ENCODE peak calls at places on chromosome 1, in six cellular contexts. V is lower lobe of right lung; R is neural crest cell; A is left lung; W is CD8-positive, alpha-beta T cell; F is astrocyte of the spinal cord. I is an unnamed sample.

GRCh38 chr1:91731815-91732214 is 154.1 kb downstream of the TGFBR3 start:
- DNase-seq in V (no peak), R (no peak), A (no peak), W (peak), F (peak), I (no peak)

GRCh38 chr1:150847499-150848060 is 28.8 kb downstream of the ARNT start:
- DNase-seq in V (no peak), R (no peak), A (no peak), W (no peak), F (no peak), I (no peak)

GRCh38 chr1:70003509-70003908 is 201.9 kb downstream of the LRRC40 start:
- DNase-seq in V (no peak), R (no peak), A (no peak), W (no peak), F (no peak), I (no peak)

GRCh38 chr1:245432221-245432620 is 277.4 kb downstream of the KIF26B start:
- DNase-seq in V (no peak), R (no peak), A (no peak), W (no peak), F (no peak), I (no peak)

GRCh38 chr1:37940299-37940947 is 6.4 kb downstream of the INPP5B start:
- DNase-seq in V (peak), R (no peak), A (peak), W (no peak), F (no peak), I (no peak)

GRCh38 chr1:161260939-161261858 is 2.7 kb downstream of the PCP4L1 start:
- DNase-seq in V (no peak), R (no peak), A (no peak), W (no peak), F (no peak), I (no peak)

GRCh38 chr1:75908717-75909152 is 23.5 kb downstream of the ASB17 start:
- DNase-seq in V (no peak), R (peak), A (no peak), W (no peak), F (peak), I (peak)

GRCh38 chr1:172867216-172867828 is 183.4 kb downstream of the TNFSF18 start:
- DNase-seq in V (no peak), R (no peak), A (no peak), W (no peak), F (no peak), I (no peak)

GRCh38 chr1:91575909-91576519 is 75.4 kb downstream of the CDC7 start:
- DNase-seq in V (no peak), R (no peak), A (no peak), W (no peak), F (no peak), I (no peak)

GRCh38 chr1:58017641-58018040 is 528.9 kb downstream of the OMA1 start:
- DNase-seq in V (no peak), R (no peak), A (no peak), W (no peak), F (no peak), I (no peak)

GRCh38 chr1:58011978-58012377 is 534.5 kb downstream of the OMA1 start:
- DNase-seq in V (no peak), R (no peak), A (no peak), W (no peak), F (no peak), I (no peak)

DNA sequence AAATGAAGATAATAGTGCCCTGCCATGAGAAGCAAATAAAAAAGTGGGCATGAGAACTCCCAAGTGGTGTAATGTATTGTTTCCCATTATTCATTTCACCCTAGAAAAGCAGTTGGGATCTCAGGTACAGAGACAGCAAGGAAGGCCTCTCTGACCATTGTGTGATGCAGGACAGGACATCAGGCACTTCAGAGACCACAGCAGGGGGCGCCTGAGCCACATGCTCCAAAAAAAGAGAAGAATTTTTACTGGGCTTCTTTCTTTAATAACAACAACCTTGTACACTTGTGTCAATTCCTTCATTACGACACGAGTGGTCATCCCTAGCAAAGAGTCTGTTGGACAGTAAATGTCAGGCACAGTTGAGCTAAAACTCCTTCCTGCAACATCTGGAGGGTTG is 533.3 kb downstream of the OMA1 start:
- DNase-seq in V (no peak), R (no peak), A (no peak), W (no peak), F (no peak), I (peak)
- TF ChIP-seq CTCF in V (no peak), R (peak), A (no peak), W (no peak), F (no peak), I (peak)

DNA sequence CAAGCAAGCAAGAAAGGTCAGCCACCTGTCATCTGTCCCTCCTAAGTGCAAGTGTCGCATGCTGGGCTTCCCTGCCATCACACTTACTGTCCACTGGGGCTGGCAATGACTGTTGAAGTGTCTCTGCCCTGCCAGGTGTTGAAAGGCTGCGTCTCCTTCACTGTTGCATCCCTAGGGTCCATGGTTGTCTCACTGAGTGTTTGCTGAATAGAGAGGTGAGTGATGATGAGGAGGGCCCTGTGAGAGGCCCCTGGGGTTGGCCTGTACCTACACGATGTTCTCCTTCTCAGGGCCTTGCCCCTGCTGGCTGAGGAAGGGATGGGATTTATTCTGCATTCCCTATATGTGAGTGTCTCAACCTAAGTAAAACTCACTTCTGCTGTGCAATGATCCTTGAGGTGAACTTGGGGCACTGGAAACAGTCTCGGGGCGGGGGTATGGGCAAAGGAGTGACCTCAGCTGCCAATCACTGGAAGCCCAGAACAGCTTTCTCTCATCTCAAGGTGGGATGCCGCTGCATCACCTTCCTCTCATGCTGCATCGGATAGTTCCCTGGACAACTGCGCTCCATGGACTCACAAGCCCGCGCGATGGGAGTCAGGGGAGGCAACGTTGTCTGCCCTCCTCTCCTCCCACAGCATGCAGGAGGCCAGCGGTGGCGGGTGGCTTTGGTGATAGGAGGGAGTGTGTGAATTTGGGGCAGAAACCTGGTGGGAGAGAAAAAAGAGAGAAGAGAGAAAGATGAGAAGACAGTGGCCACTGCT is 35.9 kb upstream of the SOX13 start:
- DNase-seq in V (no peak), R (no peak), A (no peak), W (no peak), F (no peak), I (no peak)
- TF ChIP-seq CTCF in V (no peak), R (peak), A (no peak), W (no peak), F (no peak), I (no peak)

GRCh38 chr1:226064168-226064815 is 1.8 kb downstream of the H3-3A start:
- DNase-seq in V (no peak), R (no peak), A (no peak), W (peak), F (peak), I (no peak)
- TF ChIP-seq CTCF in V (peak), R (peak), A (peak), W (peak), F (peak), I (peak)

GRCh38 chr1:25832336-25833037 is 12.7 kb downstream of the MTFR1L start:
- DNase-seq in V (no peak), R (no peak), A (no peak), W (no peak), F (no peak), I (no peak)

GRCh38 chr1:25836695-25837094 is 16.9 kb downstream of the MTFR1L start:
- DNase-seq in V (no peak), R (no peak), A (no peak), W (no peak), F (peak), I (no peak)

GRCh38 chr1:25834894-25835293 is 15.1 kb downstream of the MTFR1L start:
- DNase-seq in V (no peak), R (no peak), A (no peak), W (no peak), F (no peak), I (no peak)

GRCh38 chr1:25833158-25833557 is 13.4 kb downstream of the MTFR1L start:
- DNase-seq in V (no peak), R (no peak), A (no peak), W (no peak), F (no peak), I (no peak)

DNA sequence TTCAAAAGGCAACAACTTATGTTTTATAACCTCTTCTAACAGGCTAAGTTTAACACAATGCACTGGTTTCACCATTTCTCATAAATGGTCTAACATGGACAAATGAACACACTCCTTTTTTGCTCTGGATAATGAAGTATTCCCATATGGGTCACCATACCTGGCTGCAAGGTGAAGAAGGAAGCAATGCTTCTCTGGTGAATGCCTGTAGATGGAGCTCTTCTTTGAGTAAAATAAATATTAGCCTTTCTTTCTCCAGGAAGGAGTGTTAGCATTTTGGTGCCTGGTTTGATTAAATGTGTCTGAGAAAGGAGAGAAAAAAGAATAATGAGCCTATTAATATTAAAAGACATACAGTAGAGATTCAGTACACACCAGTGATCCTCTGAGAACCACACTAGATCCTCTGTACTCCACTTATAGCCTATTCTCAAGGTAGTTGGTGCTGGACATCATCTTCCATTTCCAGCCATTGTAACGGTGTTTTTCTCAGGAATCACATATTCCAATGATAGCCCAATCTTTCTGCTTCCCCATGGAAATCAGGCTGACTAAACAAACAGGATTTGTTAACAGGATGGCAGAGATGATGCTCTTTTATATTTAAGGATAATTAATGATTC is 17.6 kb downstream of the MTFR1L start:
- DNase-seq in V (no peak), R (no peak), A (no peak), W (no peak), F (peak), I (no peak)
- TF ChIP-seq CTCF in V (peak), R (peak), A (peak), W (no peak), F (peak), I (peak)

GRCh38 chr1:109598655-109599054 is 20.8 kb downstream of the GNAT2 start:
- DNase-seq in V (no peak), R (no peak), A (no peak), W (no peak), F (no peak), I (peak)
- TF ChIP-seq CTCF in V (no peak), R (peak), A (no peak), W (no peak), F (peak), I (peak)

GRCh38 chr1:229148041-229148671 is 122.8 kb upstream of the RAB4A start:
- DNase-seq in V (no peak), R (no peak), A (no peak), W (no peak), F (no peak), I (peak)
- TF ChIP-seq CTCF in V (no peak), R (no peak), A (no peak), W (no peak), F (no peak), I (no peak)

DNA sequence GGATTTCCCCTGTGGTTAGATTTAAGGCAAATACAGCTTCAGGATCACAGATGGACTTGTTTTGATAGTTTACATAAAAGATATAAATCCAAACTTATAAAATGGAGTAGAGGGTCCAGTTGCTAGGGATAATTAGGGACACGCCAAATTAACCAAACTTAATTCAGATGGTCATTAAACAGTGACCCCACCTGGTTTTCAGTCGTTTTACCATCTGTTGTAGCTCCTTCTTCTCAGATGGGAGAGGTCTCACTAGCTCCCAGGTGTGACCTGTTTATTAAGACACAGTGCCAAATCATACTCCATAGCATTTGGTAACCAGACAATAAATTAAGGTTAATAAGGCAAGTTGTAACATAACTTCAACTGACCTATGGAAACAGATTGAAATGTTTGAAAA is 8.1 kb upstream of the GADD45A start:
- DNase-seq in V (no peak), R (no peak), A (no peak), W (no peak), F (no peak), I (no peak)
- TF ChIP-seq CTCF in V (no peak), R (no peak), A (no peak), W (no peak), F (no peak), I (no peak)

GRCh38 chr1:66452982-66453381 is 81.0 kb upstream of the SGIP1 start:
- DNase-seq in V (no peak), R (no peak), A (no peak), W (no peak), F (no peak), I (no peak)

GRCh38 chr1:66450847-66451246 is 83.1 kb upstream of the SGIP1 start:
- DNase-seq in V (no peak), R (no peak), A (no peak), W (no peak), F (no peak), I (no peak)

GRCh38 chr1:66450043-66450514 is 83.9 kb upstream of the SGIP1 start:
- DNase-seq in V (no peak), R (no peak), A (no peak), W (no peak), F (no peak), I (no peak)

GRCh38 chr1:66455446-66455845 is 78.5 kb upstream of the SGIP1 start:
- DNase-seq in V (no peak), R (no peak), A (no peak), W (no peak), F (no peak), I (no peak)

GRCh38 chr1:66452162-66452561 is 81.8 kb upstream of the SGIP1 start:
- DNase-seq in V (no peak), R (no peak), A (no peak), W (no peak), F (no peak), I (no peak)
- TF ChIP-seq CTCF in V (peak), R (peak), A (no peak), W (no peak), F (peak), I (no peak)

GRCh38 chr1:26771285-26771642 is 16.5 kb upstream of the PIGV start:
- DNase-seq in V (no peak), R (no peak), A (no peak), W (no peak), F (no peak), I (no peak)
- TF ChIP-seq CTCF in V (no peak), R (no peak), A (no peak), W (no peak), F (no peak), I (no peak)